ENCODE peak calls at places on chromosomes 12 and 14, in six cellular contexts. Q, A, X, K, O and J are unnamed samples. For H3K9me3, the result is how much of the 10 kb centered on the place peaks cover.

GRCh38 chr12:30896461-30896860 is 30.1 kb upstream of the TSPAN11 start:
- DNase-seq in X (no peak), K (peak), O (no peak), A (peak), Q (no peak), J (no peak)

GRCh38 chr12:113488322-113488721 is 16.7 kb upstream of the LHX5 start:
- DNase-seq in X (no peak), O (no peak), K (no peak), Q (no peak), A (no peak), J (no peak)

GRCh38 chr14:104756477-104757237 is 3.7 kb downstream of the SIVA1 start:
- DNase-seq in O (no peak), K (no peak), A (no peak), X (no peak), Q (no peak), J (no peak)

GRCh38 chr14:64109821-64110554 is 184.2 kb downstream of the ESR2 start:
- DNase-seq in Q (no peak), O (no peak), X (no peak), A (peak), K (peak), J (no peak)

GRCh38 chr12:54053625-54054441 is at the start of gene HOXC4:
- DNase-seq in Q (no peak), K (peak), X (no peak), O (peak), A (no peak), J (no peak)

GRCh38 chr12:27919671-27920235 is 52.8 kb downstream of the PTHLH start:
- DNase-seq in K (no peak), A (no peak), X (no peak), Q (no peak), O (no peak), J (no peak)

GRCh38 chr12:63752283-63752682 is 27.4 kb upstream of the RXYLT1 start:
- DNase-seq in K (no peak), Q (no peak), A (no peak), X (no peak), O (no peak), J (no peak)

GRCh38 chr12:58592817-58593216 is 327.5 kb downstream of the LRIG3 start:
- DNase-seq in A (no peak), K (peak), Q (no peak), X (no peak), O (no peak), J (no peak)

GRCh38 chr14:100679707-100680438 is 46.8 kb upstream of the DLK1 start:
- DNase-seq in O (no peak), Q (no peak), A (peak), X (no peak), K (peak), J (peak)

GRCh38 chr14:44626423-44626822 is 119.3 kb upstream of the FSCB start:
- DNase-seq in K (no peak), O (no peak), A (no peak), X (no peak), Q (no peak), J (no peak)

GRCh38 chr14:80606347-80606772 is 335.2 kb downstream of the CEP128 start:
- DNase-seq in X (no peak), K (no peak), A (peak), Q (no peak), O (no peak), J (no peak)

GRCh38 chr14:39025810-39026627 is 77.0 kb downstream of the SEC23A start:
- DNase-seq in A (peak), O (no peak), K (no peak), X (no peak), Q (no peak), J (no peak)

GRCh38 chr12:93766802-93767523 is 89.8 kb downstream of the CRADD start:
- DNase-seq in Q (no peak), O (peak), X (peak), K (peak), A (peak), J (peak)

GRCh38 chr12:128853321-128854197 is at the start of gene GLT1D1:
- DNase-seq in X (no peak), Q (no peak), A (no peak), O (no peak), K (no peak), J (peak)

GRCh38 chr14:91835920-91836843 is 31.2 kb downstream of the TC2N start:
- DNase-seq in K (no peak), O (peak), Q (peak), X (peak), A (no peak), J (peak)

GRCh38 chr12:62516932-62517331 is 50.3 kb downstream of the MON2 start:
- DNase-seq in O (no peak), A (no peak), K (no peak), Q (no peak), X (no peak), J (no peak)

GRCh38 chr14:22845103-22845394 is 8.7 kb downstream of the MMP14 start:
- DNase-seq in Q (no peak), K (no peak), O (no peak), A (no peak), X (no peak), J (no peak)

GRCh38 chr14:23022849-23023499 is 11.7 kb downstream of the PSMB5 start:
- DNase-seq in X (no peak), Q (no peak), O (no peak), A (no peak), K (no peak), J (no peak)

GRCh38 chr12:45558353-45558752 is 171.2 kb upstream of the ARID2 start:
- DNase-seq in Q (no peak), O (no peak), X (no peak), K (no peak), A (no peak), J (no peak)

GRCh38 chr12:32811686-32812392 is 56.1 kb upstream of the YARS2 start:
- DNase-seq in K (no peak), A (no peak), O (no peak), Q (no peak), X (no peak), J (no peak)

GRCh38 chr14:35285168-35285990 is 6.8 kb upstream of the PSMA6 start:
- DNase-seq in K (no peak), O (no peak), A (no peak), Q (no peak), X (no peak), J (no peak)

GRCh38 chr12:45435945-45436710 is 220.2 kb downstream of the ANO6 start:
- DNase-seq in A (no peak), Q (no peak), O (no peak), K (peak), X (no peak), J (no peak)

GRCh38 chr14:97723834-97724770 is 926.9 kb downstream of the VRK1 start:
- DNase-seq in K (no peak), O (peak), X (no peak), Q (no peak), A (no peak), J (no peak)

GRCh38 chr14:74843653-74844052 is 32.3 kb downstream of the PROX2 start:
- DNase-seq in O (no peak), A (peak), Q (no peak), X (no peak), K (peak), J (no peak)

GRCh38 chr14:43041976-43042375 is 1435.3 kb downstream of the LRFN5 start:
- DNase-seq in X (no peak), Q (no peak), O (no peak), A (no peak), K (no peak), J (no peak)
- H3K9me3 ChIP-seq in X (under half), Q (under half), O (under half), A (under half), K (under half), J (under half)

GRCh38 chr12:94812345-94812744 is 162.0 kb upstream of the TMCC3 start:
- DNase-seq in Q (no peak), X (no peak), A (no peak), O (no peak), K (peak), J (no peak)

GRCh38 chr12:94815450-94815849 is 165.1 kb upstream of the TMCC3 start:
- DNase-seq in A (no peak), O (no peak), Q (no peak), X (no peak), K (no peak), J (no peak)

GRCh38 chr12:94813314-94813713 is 163.0 kb upstream of the TMCC3 start:
- DNase-seq in X (no peak), K (no peak), A (peak), Q (no peak), O (peak), J (no peak)

GRCh38 chr12:94807951-94808350 is 157.6 kb upstream of the TMCC3 start:
- DNase-seq in A (no peak), K (no peak), X (no peak), Q (no peak), O (no peak), J (no peak)

DNA sequence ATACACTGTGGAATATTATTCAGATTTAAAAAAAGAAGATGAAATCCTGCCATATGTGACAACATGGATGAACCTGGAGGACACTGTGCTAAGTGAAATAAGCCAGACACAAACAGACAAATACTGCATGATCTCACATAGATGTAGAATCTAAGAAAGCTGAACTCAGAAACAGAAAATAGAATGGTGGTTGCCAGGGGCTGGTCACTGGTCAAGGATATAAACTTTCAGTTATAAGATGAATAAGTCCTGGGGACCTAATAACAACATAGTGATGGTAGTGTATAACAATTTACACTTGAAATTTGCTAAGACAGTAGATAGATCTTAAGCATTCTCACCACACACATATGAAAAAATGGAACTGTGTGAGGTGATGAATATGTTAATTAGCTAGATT is 161.3 kb upstream of the TMCC3 start:
- DNase-seq in X (no peak), Q (no peak), O (no peak), A (no peak), K (no peak), J (no peak)
- H3K9me3 ChIP-seq in X (under half), Q (under half), O (under half), A (half or more), K (under half), J (under half)

GRCh38 chr14:32128703-32129102 is 51.6 kb downstream of the ARHGAP5 start:
- DNase-seq in X (no peak), O (no peak), A (no peak), K (no peak), Q (no peak), J (no peak)

GRCh38 chr14:32134448-32135070 is 57.5 kb downstream of the ARHGAP5 start:
- DNase-seq in K (peak), O (peak), Q (no peak), X (no peak), A (peak), J (no peak)

GRCh38 chr14:32129124-32129523 is 52.0 kb downstream of the ARHGAP5 start:
- DNase-seq in X (no peak), Q (no peak), K (peak), A (peak), O (peak), J (no peak)
- H3K9me3 ChIP-seq in X (under half), Q (under half), K (under half), A (under half), O (under half), J (under half)

DNA sequence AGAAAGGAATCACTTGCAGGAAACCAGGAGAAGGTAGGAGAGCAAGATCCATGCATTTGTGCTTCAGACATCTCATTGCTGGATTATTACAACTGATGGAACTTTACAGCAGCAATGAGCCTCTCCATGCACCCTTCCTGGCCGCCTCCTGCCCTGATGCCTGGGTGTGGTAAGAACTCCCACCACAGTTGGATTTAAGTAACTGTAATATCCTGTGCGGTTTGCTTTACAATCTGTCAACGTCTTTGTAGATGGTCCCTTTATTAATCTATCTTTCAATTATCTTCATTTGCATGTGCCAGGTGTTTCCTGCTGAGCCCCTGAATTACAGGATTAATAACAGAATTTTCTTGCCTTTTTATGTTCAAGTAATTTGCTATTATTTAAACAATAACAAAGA is 1300.5 kb upstream of the TMEM132C start:
- DNase-seq in O (no peak), K (no peak), X (no peak), A (no peak), Q (no peak), J (no peak)
- H3K9me3 ChIP-seq in O (under half), K (under half), X (under half), A (under half), Q (under half), J (under half)

GRCh38 chr14:28936601-28937000 is 170.0 kb downstream of the FOXG1 start:
- DNase-seq in Q (no peak), O (no peak), X (no peak), A (no peak), K (no peak), J (no peak)
- H3K9me3 ChIP-seq in Q (under half), O (under half), X (under half), A (under half), K (under half), J (under half)

GRCh38 chr14:106166232-106166631 is 639.8 kb downstream of the TMEM121 start:
- DNase-seq in X (no peak), Q (no peak), K (no peak), A (no peak), O (no peak), J (no peak)

GRCh38 chr14:106166650-106167204 is 640.3 kb downstream of the TMEM121 start:
- DNase-seq in X (no peak), O (no peak), Q (no peak), A (no peak), K (no peak), J (no peak)

DNA sequence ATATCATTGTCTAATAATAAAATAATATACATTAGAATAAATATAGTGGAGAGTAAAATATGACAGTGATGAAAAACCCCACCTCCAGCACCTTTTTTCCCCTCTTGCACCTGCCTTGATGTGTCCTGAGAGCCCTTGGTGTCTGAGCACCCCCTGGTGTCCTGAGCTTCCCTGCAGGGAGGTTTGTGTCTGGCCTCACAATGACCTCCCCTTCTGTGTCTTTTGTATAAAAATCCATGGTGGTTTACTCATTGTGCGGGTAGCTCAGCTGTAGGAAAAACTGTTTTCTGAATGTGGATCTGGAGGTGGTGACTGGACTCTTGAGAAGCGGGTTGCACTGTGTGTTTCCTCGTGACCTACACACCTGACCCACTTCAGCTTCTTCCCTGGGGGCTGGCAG is 636.9 kb downstream of the TMEM121 start:
- DNase-seq in A (no peak), K (no peak), Q (no peak), X (no peak), O (no peak), J (no peak)
- H3K9me3 ChIP-seq in A (under half), K (under half), Q (half or more), X (under half), O (under half), J (under half)

DNA sequence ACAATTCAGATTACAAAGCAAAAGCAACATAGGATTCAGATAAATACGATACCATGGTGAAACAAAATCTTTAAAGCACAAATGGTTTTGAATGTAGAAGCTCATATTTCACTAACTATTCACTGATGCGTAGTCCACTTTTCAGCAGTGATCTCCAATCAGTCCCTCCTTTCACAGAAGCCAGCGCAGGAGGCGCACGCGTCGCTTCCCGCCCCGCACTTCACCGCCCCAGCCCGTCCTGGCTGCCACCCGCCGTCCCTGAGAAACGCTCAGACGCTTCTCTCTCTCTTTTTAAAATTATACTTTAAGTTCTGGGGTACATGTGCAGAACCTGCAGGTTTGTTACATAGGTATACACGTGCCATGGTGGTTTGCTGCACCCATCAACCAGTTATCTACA is 19.8 kb upstream of the CHFR start:
- DNase-seq in Q (no peak), K (peak), A (peak), X (no peak), O (no peak), J (no peak)
- H3K9me3 ChIP-seq in Q (under half), K (under half), A (half or more), X (under half), O (half or more), J (under half)

GRCh38 chr14:105927661-105928060 is 401.3 kb downstream of the TMEM121 start:
- DNase-seq in K (no peak), O (no peak), A (no peak), X (no peak), Q (no peak), J (peak)

GRCh38 chr14:105926415-105927093 is 400.2 kb downstream of the TMEM121 start:
- DNase-seq in O (no peak), X (no peak), A (no peak), K (no peak), Q (no peak), J (peak)

GRCh38 chr14:105927094-105927475 is 400.7 kb downstream of the TMEM121 start:
- DNase-seq in O (no peak), X (no peak), Q (no peak), A (no peak), K (no peak), J (no peak)

GRCh38 chr14:105924951-105925591 is 398.7 kb downstream of the TMEM121 start:
- DNase-seq in O (no peak), Q (no peak), X (peak), A (no peak), K (no peak), J (peak)

GRCh38 chr14:105925615-105926414 is 399.4 kb downstream of the TMEM121 start:
- DNase-seq in A (no peak), Q (no peak), O (no peak), K (no peak), X (peak), J (peak)
- H3K9me3 ChIP-seq in A (under half), Q (half or more), O (under half), K (under half), X (under half), J (under half)